ENCODE peak calls at places on chromosomes 7 and 10, in ten cellular contexts. One of them, this sample, is unnamed.
A peak's percentile ranks its signal among the peaks of the same experiment; 100 is the strongest.

GRCh38 chr10:16653223-16653622 is 131.5 kb upstream of the C1QL3 start:
- DNase-seq in NCI-H460: no peak
- DNase-seq in activated CD4-positive, alpha-beta T cell treated with anti-CD3 and anti-CD28 coated beads, Interleukin-2, amount 10 ng/mL, durations not matched to agents 7 days and 5 days: no peak
- DNase-seq in HEK293T: no peak
- DNase-seq in activated T-cell treated with anti-CD3 and anti-CD28 coated beads, Interleukin-2, amount 50 U/mL, for 1 hour: no peak
- DNase-seq in CD4-positive, CD25-positive, alpha-beta regulatory T cell: no peak
- DNase-seq in IMR-90: no peak
- DNase-seq in skeletal muscle cell: no peak
- DNase-seq in ACHN: no peak
- DNase-seq in right cardiac atrium: no peak
- DNase-seq in this sample: no peak

GRCh38 chr7:35792472-35793224 is 8.2 kb upstream of the SEPTIN7 start:
- DNase-seq in NCI-H460: no peak
- DNase-seq in activated CD4-positive, alpha-beta T cell treated with anti-CD3 and anti-CD28 coated beads, Interleukin-2, amount 10 ng/mL, durations not matched to agents 7 days and 5 days: no peak
- DNase-seq in HEK293T: no peak
- DNase-seq in activated T-cell treated with anti-CD3 and anti-CD28 coated beads, Interleukin-2, amount 50 U/mL, for 1 hour: no peak
- DNase-seq in CD4-positive, CD25-positive, alpha-beta regulatory T cell: no peak
- DNase-seq in IMR-90: peak; percentile 6
- DNase-seq in skeletal muscle cell: peak; percentile 19
- DNase-seq in ACHN: no peak
- DNase-seq in right cardiac atrium: no peak
- DNase-seq in this sample: no peak

GRCh38 chr7:113071465-113071864 is 15.2 kb downstream of the GPR85 start:
- DNase-seq in NCI-H460: no peak
- DNase-seq in activated CD4-positive, alpha-beta T cell treated with anti-CD3 and anti-CD28 coated beads, Interleukin-2, amount 10 ng/mL, durations not matched to agents 7 days and 5 days: no peak
- DNase-seq in HEK293T: no peak
- DNase-seq in activated T-cell treated with anti-CD3 and anti-CD28 coated beads, Interleukin-2, amount 50 U/mL, for 1 hour: no peak
- DNase-seq in CD4-positive, CD25-positive, alpha-beta regulatory T cell: no peak
- DNase-seq in IMR-90: peak; percentile 33
- DNase-seq in skeletal muscle cell: peak; percentile 41
- DNase-seq in ACHN: peak; percentile 40
- DNase-seq in right cardiac atrium: no peak
- DNase-seq in this sample: no peak

GRCh38 chr7:135584362-135585353 is 26.9 kb downstream of the NUP205 start:
- DNase-seq in NCI-H460: no peak
- DNase-seq in activated CD4-positive, alpha-beta T cell treated with anti-CD3 and anti-CD28 coated beads, Interleukin-2, amount 10 ng/mL, durations not matched to agents 7 days and 5 days: no peak
- DNase-seq in HEK293T: no peak
- DNase-seq in activated T-cell treated with anti-CD3 and anti-CD28 coated beads, Interleukin-2, amount 50 U/mL, for 1 hour: no peak
- DNase-seq in CD4-positive, CD25-positive, alpha-beta regulatory T cell: no peak
- DNase-seq in IMR-90: peak; percentile 62
- DNase-seq in skeletal muscle cell: no peak
- DNase-seq in ACHN: no peak
- DNase-seq in right cardiac atrium: no peak
- DNase-seq in this sample: no peak

GRCh38 chr10:49646256-49646870 is 32.5 kb downstream of the CHAT start:
- DNase-seq in NCI-H460: no peak
- DNase-seq in activated CD4-positive, alpha-beta T cell treated with anti-CD3 and anti-CD28 coated beads, Interleukin-2, amount 10 ng/mL, durations not matched to agents 7 days and 5 days: no peak
- DNase-seq in HEK293T: no peak
- DNase-seq in activated T-cell treated with anti-CD3 and anti-CD28 coated beads, Interleukin-2, amount 50 U/mL, for 1 hour: no peak
- DNase-seq in CD4-positive, CD25-positive, alpha-beta regulatory T cell: no peak
- DNase-seq in IMR-90: no peak
- DNase-seq in skeletal muscle cell: no peak
- DNase-seq in ACHN: no peak
- DNase-seq in right cardiac atrium: no peak
- DNase-seq in this sample: no peak

GRCh38 chr7:34137176-34137575 is 231.8 kb downstream of the BMPER start:
- DNase-seq in NCI-H460: no peak
- DNase-seq in activated CD4-positive, alpha-beta T cell treated with anti-CD3 and anti-CD28 coated beads, Interleukin-2, amount 10 ng/mL, durations not matched to agents 7 days and 5 days: no peak
- DNase-seq in HEK293T: no peak
- DNase-seq in activated T-cell treated with anti-CD3 and anti-CD28 coated beads, Interleukin-2, amount 50 U/mL, for 1 hour: no peak
- DNase-seq in CD4-positive, CD25-positive, alpha-beta regulatory T cell: no peak
- DNase-seq in IMR-90: peak; percentile 23
- DNase-seq in skeletal muscle cell: no peak
- DNase-seq in ACHN: no peak
- DNase-seq in right cardiac atrium: no peak
- DNase-seq in this sample: no peak

GRCh38 chr7:45404622-45405021 is 169.5 kb upstream of the ADCY1 start:
- DNase-seq in NCI-H460: no peak
- DNase-seq in activated CD4-positive, alpha-beta T cell treated with anti-CD3 and anti-CD28 coated beads, Interleukin-2, amount 10 ng/mL, durations not matched to agents 7 days and 5 days: no peak
- DNase-seq in HEK293T: no peak
- DNase-seq in activated T-cell treated with anti-CD3 and anti-CD28 coated beads, Interleukin-2, amount 50 U/mL, for 1 hour: no peak
- DNase-seq in CD4-positive, CD25-positive, alpha-beta regulatory T cell: no peak
- DNase-seq in IMR-90: no peak
- DNase-seq in skeletal muscle cell: no peak
- DNase-seq in ACHN: no peak
- DNase-seq in right cardiac atrium: no peak
- DNase-seq in this sample: no peak

GRCh38 chr7:141462958-141463357 is 88.3 kb upstream of the AGK start:
- DNase-seq in NCI-H460: no peak
- DNase-seq in activated CD4-positive, alpha-beta T cell treated with anti-CD3 and anti-CD28 coated beads, Interleukin-2, amount 10 ng/mL, durations not matched to agents 7 days and 5 days: no peak
- DNase-seq in HEK293T: no peak
- DNase-seq in activated T-cell treated with anti-CD3 and anti-CD28 coated beads, Interleukin-2, amount 50 U/mL, for 1 hour: no peak
- DNase-seq in CD4-positive, CD25-positive, alpha-beta regulatory T cell: no peak
- DNase-seq in IMR-90: no peak
- DNase-seq in skeletal muscle cell: no peak
- DNase-seq in ACHN: no peak
- DNase-seq in right cardiac atrium: peak; percentile 49
- DNase-seq in this sample: no peak

GRCh38 chr7:40680657-40681056 is 545.9 kb downstream of the SUGCT start:
- DNase-seq in NCI-H460: peak; percentile 36
- DNase-seq in activated CD4-positive, alpha-beta T cell treated with anti-CD3 and anti-CD28 coated beads, Interleukin-2, amount 10 ng/mL, durations not matched to agents 7 days and 5 days: no peak
- DNase-seq in HEK293T: peak; percentile 56
- DNase-seq in activated T-cell treated with anti-CD3 and anti-CD28 coated beads, Interleukin-2, amount 50 U/mL, for 1 hour: no peak
- DNase-seq in CD4-positive, CD25-positive, alpha-beta regulatory T cell: no peak
- DNase-seq in IMR-90: no peak
- DNase-seq in skeletal muscle cell: no peak
- DNase-seq in ACHN: peak; percentile 50
- DNase-seq in right cardiac atrium: no peak
- DNase-seq in this sample: no peak

GRCh38 chr7:11082121-11082520 is 108.4 kb downstream of the PHF14 start:
- DNase-seq in NCI-H460: no peak
- DNase-seq in activated CD4-positive, alpha-beta T cell treated with anti-CD3 and anti-CD28 coated beads, Interleukin-2, amount 10 ng/mL, durations not matched to agents 7 days and 5 days: no peak
- DNase-seq in HEK293T: no peak
- DNase-seq in activated T-cell treated with anti-CD3 and anti-CD28 coated beads, Interleukin-2, amount 50 U/mL, for 1 hour: no peak
- DNase-seq in CD4-positive, CD25-positive, alpha-beta regulatory T cell: no peak
- DNase-seq in IMR-90: no peak
- DNase-seq in skeletal muscle cell: no peak
- DNase-seq in ACHN: no peak
- DNase-seq in right cardiac atrium: no peak
- DNase-seq in this sample: no peak

GRCh38 chr10:102778781-102779180 is 35.0 kb downstream of the WBP1L start:
- DNase-seq in NCI-H460: no peak
- DNase-seq in activated CD4-positive, alpha-beta T cell treated with anti-CD3 and anti-CD28 coated beads, Interleukin-2, amount 10 ng/mL, durations not matched to agents 7 days and 5 days: no peak
- DNase-seq in HEK293T: no peak
- DNase-seq in activated T-cell treated with anti-CD3 and anti-CD28 coated beads, Interleukin-2, amount 50 U/mL, for 1 hour: no peak
- DNase-seq in CD4-positive, CD25-positive, alpha-beta regulatory T cell: no peak
- DNase-seq in IMR-90: no peak
- DNase-seq in skeletal muscle cell: no peak
- DNase-seq in ACHN: no peak
- DNase-seq in right cardiac atrium: no peak
- DNase-seq in this sample: no peak

GRCh38 chr10:81917666-81918065 is 42.7 kb downstream of the NRG3 start:
- DNase-seq in NCI-H460: no peak
- DNase-seq in activated CD4-positive, alpha-beta T cell treated with anti-CD3 and anti-CD28 coated beads, Interleukin-2, amount 10 ng/mL, durations not matched to agents 7 days and 5 days: no peak
- DNase-seq in HEK293T: no peak
- DNase-seq in activated T-cell treated with anti-CD3 and anti-CD28 coated beads, Interleukin-2, amount 50 U/mL, for 1 hour: no peak
- DNase-seq in CD4-positive, CD25-positive, alpha-beta regulatory T cell: no peak
- DNase-seq in IMR-90: no peak
- DNase-seq in skeletal muscle cell: no peak
- DNase-seq in ACHN: no peak
- DNase-seq in right cardiac atrium: no peak
- DNase-seq in this sample: no peak

GRCh38 chr7:65907501-65908198 is 34.8 kb downstream of the VKORC1L1 start:
- DNase-seq in NCI-H460: no peak
- DNase-seq in activated CD4-positive, alpha-beta T cell treated with anti-CD3 and anti-CD28 coated beads, Interleukin-2, amount 10 ng/mL, durations not matched to agents 7 days and 5 days: no peak
- DNase-seq in HEK293T: no peak
- DNase-seq in activated T-cell treated with anti-CD3 and anti-CD28 coated beads, Interleukin-2, amount 50 U/mL, for 1 hour: no peak
- DNase-seq in CD4-positive, CD25-positive, alpha-beta regulatory T cell: no peak
- DNase-seq in IMR-90: no peak
- DNase-seq in skeletal muscle cell: no peak
- DNase-seq in ACHN: no peak
- DNase-seq in right cardiac atrium: no peak
- DNase-seq in this sample: no peak

GRCh38 chr7:107924841-107925490 is 34.0 kb downstream of the DLD start:
- DNase-seq in NCI-H460: no peak
- DNase-seq in activated CD4-positive, alpha-beta T cell treated with anti-CD3 and anti-CD28 coated beads, Interleukin-2, amount 10 ng/mL, durations not matched to agents 7 days and 5 days: no peak
- DNase-seq in HEK293T: no peak
- DNase-seq in activated T-cell treated with anti-CD3 and anti-CD28 coated beads, Interleukin-2, amount 50 U/mL, for 1 hour: no peak
- DNase-seq in CD4-positive, CD25-positive, alpha-beta regulatory T cell: no peak
- DNase-seq in IMR-90: no peak
- DNase-seq in skeletal muscle cell: no peak
- DNase-seq in ACHN: no peak
- DNase-seq in right cardiac atrium: no peak
- DNase-seq in this sample: no peak

GRCh38 chr10:50972591-50972990 is 87.2 kb upstream of the A1CF start:
- DNase-seq in NCI-H460: no peak
- DNase-seq in activated CD4-positive, alpha-beta T cell treated with anti-CD3 and anti-CD28 coated beads, Interleukin-2, amount 10 ng/mL, durations not matched to agents 7 days and 5 days: no peak
- DNase-seq in HEK293T: no peak
- DNase-seq in activated T-cell treated with anti-CD3 and anti-CD28 coated beads, Interleukin-2, amount 50 U/mL, for 1 hour: no peak
- DNase-seq in CD4-positive, CD25-positive, alpha-beta regulatory T cell: no peak
- DNase-seq in IMR-90: no peak
- DNase-seq in skeletal muscle cell: no peak
- DNase-seq in ACHN: peak; percentile 7
- DNase-seq in right cardiac atrium: no peak
- DNase-seq in this sample: no peak

GRCh38 chr10:103197177-103197576 is 4.1 kb upstream of the NT5C2 start:
- DNase-seq in NCI-H460: no peak
- DNase-seq in activated CD4-positive, alpha-beta T cell treated with anti-CD3 and anti-CD28 coated beads, Interleukin-2, amount 10 ng/mL, durations not matched to agents 7 days and 5 days: no peak
- DNase-seq in HEK293T: no peak
- DNase-seq in activated T-cell treated with anti-CD3 and anti-CD28 coated beads, Interleukin-2, amount 50 U/mL, for 1 hour: no peak
- DNase-seq in CD4-positive, CD25-positive, alpha-beta regulatory T cell: no peak
- DNase-seq in IMR-90: peak; percentile 75
- DNase-seq in skeletal muscle cell: no peak
- DNase-seq in ACHN: peak; percentile 69
- DNase-seq in right cardiac atrium: peak; percentile 67
- DNase-seq in this sample: peak; percentile 84

GRCh38 chr7:91653257-91653656 is 227.2 kb downstream of the MTERF1 start:
- DNase-seq in NCI-H460: no peak
- DNase-seq in activated CD4-positive, alpha-beta T cell treated with anti-CD3 and anti-CD28 coated beads, Interleukin-2, amount 10 ng/mL, durations not matched to agents 7 days and 5 days: no peak
- DNase-seq in HEK293T: no peak
- DNase-seq in activated T-cell treated with anti-CD3 and anti-CD28 coated beads, Interleukin-2, amount 50 U/mL, for 1 hour: no peak
- DNase-seq in CD4-positive, CD25-positive, alpha-beta regulatory T cell: no peak
- DNase-seq in IMR-90: no peak
- DNase-seq in skeletal muscle cell: no peak
- DNase-seq in ACHN: no peak
- DNase-seq in right cardiac atrium: no peak
- DNase-seq in this sample: no peak

GRCh38 chr7:39091774-39092173 is 114.1 kb downstream of the POU6F2 start:
- DNase-seq in NCI-H460: no peak
- DNase-seq in activated CD4-positive, alpha-beta T cell treated with anti-CD3 and anti-CD28 coated beads, Interleukin-2, amount 10 ng/mL, durations not matched to agents 7 days and 5 days: no peak
- DNase-seq in HEK293T: no peak
- DNase-seq in activated T-cell treated with anti-CD3 and anti-CD28 coated beads, Interleukin-2, amount 50 U/mL, for 1 hour: no peak
- DNase-seq in CD4-positive, CD25-positive, alpha-beta regulatory T cell: no peak
- DNase-seq in IMR-90: no peak
- DNase-seq in skeletal muscle cell: no peak
- DNase-seq in ACHN: no peak
- DNase-seq in right cardiac atrium: no peak
- DNase-seq in this sample: no peak

GRCh38 chr7:573496-574295 is 54.0 kb upstream of the PDGFA start:
- DNase-seq in NCI-H460: no peak
- DNase-seq in activated CD4-positive, alpha-beta T cell treated with anti-CD3 and anti-CD28 coated beads, Interleukin-2, amount 10 ng/mL, durations not matched to agents 7 days and 5 days: no peak
- DNase-seq in HEK293T: no peak
- DNase-seq in activated T-cell treated with anti-CD3 and anti-CD28 coated beads, Interleukin-2, amount 50 U/mL, for 1 hour: no peak
- DNase-seq in CD4-positive, CD25-positive, alpha-beta regulatory T cell: no peak
- DNase-seq in IMR-90: no peak
- DNase-seq in skeletal muscle cell: no peak
- DNase-seq in ACHN: no peak
- DNase-seq in right cardiac atrium: peak; percentile 52
- DNase-seq in this sample: no peak

GRCh38 chr10:14698487-14699170 is 76.1 kb downstream of the FAM107B start:
- DNase-seq in NCI-H460: no peak
- DNase-seq in activated CD4-positive, alpha-beta T cell treated with anti-CD3 and anti-CD28 coated beads, Interleukin-2, amount 10 ng/mL, durations not matched to agents 7 days and 5 days: no peak
- DNase-seq in HEK293T: no peak
- DNase-seq in activated T-cell treated with anti-CD3 and anti-CD28 coated beads, Interleukin-2, amount 50 U/mL, for 1 hour: no peak
- DNase-seq in CD4-positive, CD25-positive, alpha-beta regulatory T cell: no peak
- DNase-seq in IMR-90: peak; percentile 83
- DNase-seq in skeletal muscle cell: no peak
- DNase-seq in ACHN: no peak
- DNase-seq in right cardiac atrium: no peak
- DNase-seq in this sample: no peak

GRCh38 chr10:131930586-131931330 is 29.9 kb downstream of the PPP2R2D start:
- DNase-seq in NCI-H460: no peak
- DNase-seq in activated CD4-positive, alpha-beta T cell treated with anti-CD3 and anti-CD28 coated beads, Interleukin-2, amount 10 ng/mL, durations not matched to agents 7 days and 5 days: no peak
- DNase-seq in HEK293T: no peak
- DNase-seq in activated T-cell treated with anti-CD3 and anti-CD28 coated beads, Interleukin-2, amount 50 U/mL, for 1 hour: no peak
- DNase-seq in CD4-positive, CD25-positive, alpha-beta regulatory T cell: no peak
- DNase-seq in IMR-90: no peak
- DNase-seq in skeletal muscle cell: no peak
- DNase-seq in ACHN: no peak
- DNase-seq in right cardiac atrium: no peak
- DNase-seq in this sample: no peak

GRCh38 chr10:70650751-70651150 is 21.6 kb upstream of the ADAMTS14 start:
- DNase-seq in NCI-H460: no peak
- DNase-seq in activated CD4-positive, alpha-beta T cell treated with anti-CD3 and anti-CD28 coated beads, Interleukin-2, amount 10 ng/mL, durations not matched to agents 7 days and 5 days: no peak
- DNase-seq in HEK293T: no peak
- DNase-seq in activated T-cell treated with anti-CD3 and anti-CD28 coated beads, Interleukin-2, amount 50 U/mL, for 1 hour: no peak
- DNase-seq in CD4-positive, CD25-positive, alpha-beta regulatory T cell: no peak
- DNase-seq in IMR-90: no peak
- DNase-seq in skeletal muscle cell: no peak
- DNase-seq in ACHN: no peak
- DNase-seq in right cardiac atrium: no peak
- DNase-seq in this sample: no peak

GRCh38 chr10:57785546-57785945 is 482.1 kb downstream of the IPMK start:
- DNase-seq in NCI-H460: no peak
- DNase-seq in activated CD4-positive, alpha-beta T cell treated with anti-CD3 and anti-CD28 coated beads, Interleukin-2, amount 10 ng/mL, durations not matched to agents 7 days and 5 days: no peak
- DNase-seq in HEK293T: no peak
- DNase-seq in activated T-cell treated with anti-CD3 and anti-CD28 coated beads, Interleukin-2, amount 50 U/mL, for 1 hour: no peak
- DNase-seq in CD4-positive, CD25-positive, alpha-beta regulatory T cell: no peak
- DNase-seq in IMR-90: no peak
- DNase-seq in skeletal muscle cell: no peak
- DNase-seq in ACHN: no peak
- DNase-seq in right cardiac atrium: no peak
- DNase-seq in this sample: no peak

GRCh38 chr7:100486111-100486636 is 2.4 kb downstream of the NYAP1 start:
- DNase-seq in NCI-H460: no peak
- DNase-seq in activated CD4-positive, alpha-beta T cell treated with anti-CD3 and anti-CD28 coated beads, Interleukin-2, amount 10 ng/mL, durations not matched to agents 7 days and 5 days: no peak
- DNase-seq in HEK293T: no peak
- DNase-seq in activated T-cell treated with anti-CD3 and anti-CD28 coated beads, Interleukin-2, amount 50 U/mL, for 1 hour: no peak
- DNase-seq in CD4-positive, CD25-positive, alpha-beta regulatory T cell: no peak
- DNase-seq in IMR-90: no peak
- DNase-seq in skeletal muscle cell: no peak
- DNase-seq in ACHN: no peak
- DNase-seq in right cardiac atrium: no peak
- DNase-seq in this sample: no peak

GRCh38 chr10:83983578-83984255 is 155.6 kb upstream of the GHITM start:
- DNase-seq in NCI-H460: no peak
- DNase-seq in activated CD4-positive, alpha-beta T cell treated with anti-CD3 and anti-CD28 coated beads, Interleukin-2, amount 10 ng/mL, durations not matched to agents 7 days and 5 days: no peak
- DNase-seq in HEK293T: peak; percentile 26
- DNase-seq in activated T-cell treated with anti-CD3 and anti-CD28 coated beads, Interleukin-2, amount 50 U/mL, for 1 hour: no peak
- DNase-seq in CD4-positive, CD25-positive, alpha-beta regulatory T cell: no peak
- DNase-seq in IMR-90: no peak
- DNase-seq in skeletal muscle cell: peak; percentile 1
- DNase-seq in ACHN: no peak
- DNase-seq in right cardiac atrium: no peak
- DNase-seq in this sample: no peak

GRCh38 chr10:26483554-26483953 is 45.4 kb downstream of the APBB1IP start:
- DNase-seq in NCI-H460: no peak
- DNase-seq in activated CD4-positive, alpha-beta T cell treated with anti-CD3 and anti-CD28 coated beads, Interleukin-2, amount 10 ng/mL, durations not matched to agents 7 days and 5 days: no peak
- DNase-seq in HEK293T: no peak
- DNase-seq in activated T-cell treated with anti-CD3 and anti-CD28 coated beads, Interleukin-2, amount 50 U/mL, for 1 hour: no peak
- DNase-seq in CD4-positive, CD25-positive, alpha-beta regulatory T cell: no peak
- DNase-seq in IMR-90: no peak
- DNase-seq in skeletal muscle cell: no peak
- DNase-seq in ACHN: no peak
- DNase-seq in right cardiac atrium: no peak
- DNase-seq in this sample: no peak

GRCh38 chr7:92685146-92686042 is 95.2 kb upstream of the FAM133B start:
- DNase-seq in NCI-H460: no peak
- DNase-seq in activated CD4-positive, alpha-beta T cell treated with anti-CD3 and anti-CD28 coated beads, Interleukin-2, amount 10 ng/mL, durations not matched to agents 7 days and 5 days: peak; percentile 84
- DNase-seq in HEK293T: no peak
- DNase-seq in activated T-cell treated with anti-CD3 and anti-CD28 coated beads, Interleukin-2, amount 50 U/mL, for 1 hour: peak; percentile 52
- DNase-seq in CD4-positive, CD25-positive, alpha-beta regulatory T cell: no peak
- DNase-seq in IMR-90: no peak
- DNase-seq in skeletal muscle cell: no peak
- DNase-seq in ACHN: no peak
- DNase-seq in right cardiac atrium: peak; percentile 39
- DNase-seq in this sample: no peak

GRCh38 chr7:20331912-20332317 is 1.2 kb downstream of the ITGB8 start:
- DNase-seq in NCI-H460: no peak
- DNase-seq in activated CD4-positive, alpha-beta T cell treated with anti-CD3 and anti-CD28 coated beads, Interleukin-2, amount 10 ng/mL, durations not matched to agents 7 days and 5 days: no peak
- DNase-seq in HEK293T: no peak
- DNase-seq in activated T-cell treated with anti-CD3 and anti-CD28 coated beads, Interleukin-2, amount 50 U/mL, for 1 hour: no peak
- DNase-seq in CD4-positive, CD25-positive, alpha-beta regulatory T cell: no peak
- DNase-seq in IMR-90: no peak
- DNase-seq in skeletal muscle cell: no peak
- DNase-seq in ACHN: no peak
- DNase-seq in right cardiac atrium: no peak
- DNase-seq in this sample: no peak